ENCODE peak calls at places on chromosomes 16 and 17, in four cellular contexts. R is AG10803, V is PC-9, G is ovary. J is an unnamed sample.

GRCh38 chr17:34171245-34171818 is 83.8 kb upstream of the CCL2 start:
- DNase-seq in G (peak), V (peak), R (peak), J (peak)

GRCh38 chr17:64212122-64212521 is 50.9 kb downstream of the TEX2 start:
- DNase-seq in G (no peak), V (no peak), R (peak), J (peak)

GRCh38 chr17:3913531-3914318 is 2.5 kb downstream of the P2RX1 start:
- DNase-seq in G (peak), V (peak), R (peak), J (peak)

GRCh38 chr16:85284138-85284897 is 172.0 kb upstream of the CIBAR2 start:
- DNase-seq in G (no peak), R (no peak), V (no peak), J (no peak)

GRCh38 chr16:11034005-11034404 is 89.6 kb downstream of the CLEC16A start:
- DNase-seq in V (no peak), R (peak), G (no peak), J (peak)

GRCh38 chr16:85327731-85328664 is 215.7 kb upstream of the CIBAR2 start:
- DNase-seq in R (no peak), V (no peak), G (peak), J (no peak)

GRCh38 chr17:69462010-69462409 is 47.5 kb downstream of the MAP2K6 start:
- DNase-seq in G (no peak), R (no peak), V (no peak), J (no peak)

GRCh38 chr17:73833779-73834613 is 189.8 kb upstream of the SDK2 start:
- DNase-seq in V (no peak), G (no peak), R (no peak), J (no peak)

GRCh38 chr16:17448640-17449638 is 21.8 kb downstream of the XYLT1 start:
- DNase-seq in V (no peak), R (no peak), G (no peak), J (no peak)

GRCh38 chr17:57687642-57688041 is 57.5 kb downstream of the CCDC182 start:
- DNase-seq in G (no peak), R (no peak), V (no peak), J (no peak)

GRCh38 chr16:86026136-86026905 is 127.4 kb downstream of the IRF8 start:
- DNase-seq in G (peak), R (no peak), V (no peak), J (no peak)

GRCh38 chr16:49453001-49453400 is 79.4 kb downstream of the C16orf78 start:
- DNase-seq in R (no peak), G (no peak), V (no peak), J (no peak)

GRCh38 chr16:54503011-54503410 is 216.4 kb upstream of the IRX3 start:
- DNase-seq in G (no peak), R (peak), V (no peak), J (no peak)

GRCh38 chr16:677306-678190 is 2.1 kb downstream of the RHBDL1 start:
- DNase-seq in G (no peak), V (no peak), R (no peak), J (no peak)

GRCh38 chr17:63932721-63933120 is 590 bp upstream of the CD79B start:
- DNase-seq in V (no peak), R (no peak), G (no peak), J (no peak)

GRCh38 chr17:75487351-75488070 is 27.8 kb downstream of the CASKIN2 start:
- DNase-seq in G (no peak), V (no peak), R (no peak), J (no peak)

GRCh38 chr16:49537924-49538455 is 164.4 kb downstream of the C16orf78 start:
- DNase-seq in R (no peak), G (no peak), V (no peak), J (no peak)

GRCh38 chr17:62778990-62779681 is 29.0 kb downstream of the MARCHF10 start:
- DNase-seq in R (peak), V (peak), G (peak), J (peak)

GRCh38 chr17:79988163-79988971 is 47.3 kb downstream of the TBC1D16 start:
- DNase-seq in G (peak), V (peak), R (peak), J (peak)

DNA sequence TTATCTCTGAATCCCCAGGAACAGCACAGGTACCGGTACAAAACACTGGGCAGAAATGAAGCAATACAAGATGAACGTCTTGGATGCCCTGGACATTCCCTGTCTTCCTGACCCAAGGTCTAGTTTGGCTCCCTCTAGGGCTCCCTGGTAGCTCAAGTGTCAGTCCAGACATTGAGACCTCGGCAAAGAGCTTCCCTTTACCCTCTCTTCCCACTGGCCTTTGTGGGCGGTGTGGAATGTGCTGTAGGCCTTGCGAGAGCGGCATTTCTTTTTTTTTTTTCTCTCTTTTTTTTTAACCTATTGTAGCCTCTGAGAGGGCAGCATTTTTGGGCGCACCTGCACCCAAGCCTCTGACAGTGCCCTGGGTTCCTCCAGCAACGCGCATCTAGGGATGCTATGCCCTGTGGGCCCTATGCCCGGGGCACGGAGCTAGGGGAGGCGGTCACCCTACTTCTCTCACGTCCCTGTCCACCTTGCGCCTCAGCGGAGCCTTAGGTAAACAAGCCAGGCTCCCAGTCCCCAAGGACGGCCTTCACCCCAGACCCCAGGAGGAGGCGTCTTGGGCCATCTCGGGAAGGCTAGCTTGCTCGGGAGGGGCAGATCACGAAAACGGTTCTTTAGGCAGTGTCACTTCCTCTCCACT is 1.2 kb upstream of the NFATC3 start:
- DNase-seq in G (peak), R (peak), V (peak), J (peak)
- TF ChIP-seq CTCF in G (no peak), R (peak), V (no peak), J (peak)

GRCh38 chr16:89121691-89122321 is 28.2 kb downstream of the ACSF3 start:
- DNase-seq in R (no peak), G (no peak), V (no peak), J (no peak)

GRCh38 chr16:89123831-89124100 is 30.1 kb downstream of the ACSF3 start:
- DNase-seq in R (no peak), G (peak), V (no peak), J (no peak)

GRCh38 chr16:89123001-89123830 is 29.6 kb downstream of the ACSF3 start:
- DNase-seq in V (no peak), G (peak), R (no peak), J (no peak)

GRCh38 chr16:89120921-89121351 is 27.3 kb downstream of the ACSF3 start:
- DNase-seq in V (no peak), R (no peak), G (peak), J (no peak)

GRCh38 chr16:89122322-89122831 is 28.7 kb downstream of the ACSF3 start:
- DNase-seq in G (peak), R (no peak), V (no peak), J (no peak)
- H3K4me3 ChIP-seq in G (no peak), R (no peak), V (no peak), J (no peak)

GRCh38 chr16:27676807-27677206 is 126.9 kb downstream of the KATNIP start:
- DNase-seq in V (no peak), G (no peak), R (no peak), J (no peak)

GRCh38 chr16:27677300-27677699 is 127.4 kb downstream of the KATNIP start:
- DNase-seq in R (no peak), G (no peak), V (no peak), J (no peak)

GRCh38 chr16:27670071-27670825 is 120.3 kb downstream of the KATNIP start:
- DNase-seq in V (no peak), G (no peak), R (no peak), J (no peak)

GRCh38 chr16:27665881-27666280 is 115.9 kb downstream of the KATNIP start:
- DNase-seq in G (no peak), R (peak), V (no peak), J (no peak)

DNA sequence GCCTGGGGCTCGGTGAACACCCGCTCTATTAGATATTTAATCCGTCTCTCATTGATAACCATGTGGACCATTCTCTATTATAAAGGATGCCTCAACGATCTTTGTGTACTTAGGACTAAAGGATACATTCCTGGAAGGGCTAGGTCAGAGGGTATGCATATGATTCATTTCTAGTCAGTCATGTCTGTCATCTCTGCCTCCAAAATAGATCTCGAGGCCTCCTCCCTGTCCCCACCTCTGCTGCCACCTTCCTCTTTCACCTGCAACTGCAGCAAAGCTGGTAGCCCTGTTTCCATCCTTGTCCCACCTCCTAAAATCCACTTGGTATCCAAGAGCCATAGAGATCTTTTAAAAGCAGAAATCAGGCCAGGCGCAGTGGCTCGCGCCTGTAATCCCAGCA is 121.5 kb downstream of the KATNIP start:
- DNase-seq in G (no peak), R (no peak), V (no peak), J (no peak)
- TF ChIP-seq CTCF in G (no peak), R (no peak), V (no peak), J (no peak)

GRCh38 chr17:47615766-47616424 is 33.8 kb upstream of the KPNB1 start:
- DNase-seq in G (no peak), R (peak), V (no peak), J (peak)
- H3K4me3 ChIP-seq in G (no peak), R (no peak), V (no peak), J (no peak)

GRCh38 chr17:47621293-47622178 is 28.2 kb upstream of the KPNB1 start:
- DNase-seq in R (peak), V (peak), G (peak), J (peak)
- TF ChIP-seq CTCF in R (no peak), V (no peak), G (no peak), J (peak)